ENCODE peak calls at places on chromosomes 7 and 10, in four cellular contexts. B is HepG2, W is SK-N-SH, D is HCT116. T is an unnamed sample.

GRCh38 chr7:99623091-99623693 is 6.4 kb downstream of the ZSCAN25 start:
- DNase-seq in W (no peak), B (no peak), D (no peak), T (no peak)

GRCh38 chr10:60271319-60272040 is 118.2 kb downstream of the ANK3 start:
- DNase-seq in B (no peak), W (no peak), D (no peak), T (no peak)

GRCh38 chr7:97409346-97409745 is 291.8 kb downstream of the SDHAF3 start:
- DNase-seq in B (no peak), W (no peak), D (no peak), T (no peak)

GRCh38 chr7:43637114-43637806 is 54.4 kb downstream of the STK17A start:
- DNase-seq in B (no peak), W (no peak), D (no peak), T (no peak)

GRCh38 chr7:31633894-31634494 is 53.0 kb upstream of the PPP1R17 start:
- DNase-seq in W (peak), B (peak), D (peak), T (peak)

GRCh38 chr7:158827411-158828342 is 1.6 kb downstream of the ESYT2 start:
- DNase-seq in D (no peak), B (no peak), W (no peak), T (peak)

GRCh38 chr7:28953628-28954027 is 4.5 kb downstream of the TRIL start:
- DNase-seq in B (no peak), W (peak), D (no peak), T (no peak)

GRCh38 chr7:138204989-138205298 is 128.7 kb downstream of the AKR1D1 start:
- DNase-seq in B (no peak), D (no peak), W (no peak), T (no peak)

GRCh38 chr10:124674768-124675222 is 69.4 kb downstream of the FAM53B start:
- DNase-seq in B (no peak), W (no peak), D (no peak), T (no peak)

GRCh38 chr10:8595140-8595539 is 540.7 kb downstream of the GATA3 start:
- DNase-seq in B (no peak), D (no peak), W (no peak), T (no peak)

GRCh38 chr7:72504057-72504456 is 91.9 kb upstream of the CALN1 start:
- DNase-seq in B (peak), W (no peak), D (no peak), T (no peak)

GRCh38 chr7:78492146-78492545 is 693.6 kb downstream of the PHTF2 start:
- DNase-seq in W (no peak), D (no peak), B (no peak), T (no peak)

GRCh38 chr10:17835688-17836087 is 26.5 kb downstream of the MRC1 start:
- DNase-seq in B (no peak), W (no peak), D (peak), T (no peak)

GRCh38 chr10:69733791-69734261 is 67.9 kb upstream of the COL13A1 start:
- DNase-seq in B (no peak), D (no peak), W (no peak), T (no peak)

GRCh38 chr10:5546891-5547683 is 22.3 kb downstream of the CALML3 start:
- DNase-seq in D (peak), W (no peak), B (peak), T (peak)

GRCh38 chr7:128838109-128838779 is 8.0 kb downstream of the FLNC start:
- DNase-seq in D (no peak), B (no peak), W (no peak), T (no peak)

GRCh38 chr7:26413007-26413691 is 121.5 kb downstream of the SNX10 start:
- DNase-seq in W (peak), D (no peak), B (no peak), T (no peak)

GRCh38 chr10:98309366-98310355 is 41.7 kb upstream of the LOXL4 start:
- DNase-seq in D (peak), W (peak), B (peak), T (peak)

GRCh38 chr10:32923849-32924248 is 34.2 kb downstream of the ITGB1 start:
- DNase-seq in D (no peak), B (no peak), W (no peak), T (no peak)

GRCh38 chr7:142345817-142346216 is 88.0 kb upstream of the PRSS58 start:
- DNase-seq in W (no peak), D (no peak), B (no peak), T (no peak)

GRCh38 chr7:3267928-3268690 is 32.9 kb upstream of the SDK1 start:
- DNase-seq in B (no peak), W (no peak), D (no peak), T (no peak)

GRCh38 chr10:112367516-112367915 is 6.4 kb upstream of the ACSL5 start:
- DNase-seq in W (no peak), D (no peak), B (no peak), T (no peak)

GRCh38 chr10:17730667-17731066 is 21.3 kb upstream of the TMEM236 start:
- DNase-seq in B (no peak), D (no peak), W (no peak), T (no peak)

GRCh38 chr10:113021268-113022028 is 71.4 kb downstream of the TCF7L2 start:
- DNase-seq in W (no peak), B (no peak), D (no peak), T (no peak)

GRCh38 chr10:76453328-76453727 is 1021.9 kb downstream of the LRMDA start:
- DNase-seq in W (peak), B (no peak), D (no peak), T (no peak)

GRCh38 chr7:130298927-130299326 is 6.0 kb downstream of the CPA4 start:
- DNase-seq in D (no peak), W (no peak), B (no peak), T (peak)

GRCh38 chr10:122441961-122442360 is 12.5 kb upstream of the ARMS2 start:
- DNase-seq in W (no peak), D (no peak), B (peak), T (no peak)

GRCh38 chr10:48439581-48440041 is 133.1 kb downstream of the MAPK8 start:
- DNase-seq in B (peak), W (no peak), D (no peak), T (no peak)

GRCh38 chr7:121530251-121531174 is 134.4 kb upstream of the FAM3C start:
- DNase-seq in B (no peak), W (no peak), D (peak), T (no peak)

GRCh38 chr7:92135490-92135889 is 1.2 kb upstream of the CYP51A1 start:
- DNase-seq in B (peak), W (no peak), D (no peak), T (no peak)

GRCh38 chr10:23417254-23417653 is 21.6 kb upstream of the OTUD1 start:
- DNase-seq in D (no peak), W (no peak), B (no peak), T (peak)

GRCh38 chr10:35356725-35357092 is 20.4 kb downstream of the CCNY start:
- DNase-seq in W (no peak), B (no peak), D (no peak), T (no peak)

DNA sequence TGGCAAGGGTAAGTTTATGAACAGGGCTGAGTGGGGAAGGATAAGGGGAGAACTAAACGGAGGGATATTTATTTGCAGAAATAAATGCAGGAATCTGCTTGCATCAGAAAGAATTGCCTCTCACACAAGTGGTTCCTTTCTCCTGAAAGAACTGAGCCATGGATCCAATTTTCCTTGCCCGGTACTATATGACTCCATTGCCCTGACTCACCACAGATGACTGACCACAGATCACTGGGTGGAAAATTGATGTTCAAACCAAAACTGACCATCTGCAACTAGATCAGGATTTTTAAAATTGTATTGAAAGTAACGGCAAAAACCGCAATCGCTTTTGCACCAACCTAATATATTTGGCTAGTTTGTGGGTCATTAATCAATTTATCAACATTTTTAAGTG is 6.2 kb upstream of the MACC1 start:
- DNase-seq in W (no peak), D (no peak), B (no peak), T (no peak)
- TF ChIP-seq JUND in W (peak), D (no peak), B (no peak), T (no peak)

GRCh38 chr10:84329094-84329611 is 764 bp downstream of the CCSER2 start:
- DNase-seq in D (no peak), B (peak), W (peak), T (peak)
- TF ChIP-seq JUND in D (no peak), B (no peak), W (no peak), T (no peak)

DNA sequence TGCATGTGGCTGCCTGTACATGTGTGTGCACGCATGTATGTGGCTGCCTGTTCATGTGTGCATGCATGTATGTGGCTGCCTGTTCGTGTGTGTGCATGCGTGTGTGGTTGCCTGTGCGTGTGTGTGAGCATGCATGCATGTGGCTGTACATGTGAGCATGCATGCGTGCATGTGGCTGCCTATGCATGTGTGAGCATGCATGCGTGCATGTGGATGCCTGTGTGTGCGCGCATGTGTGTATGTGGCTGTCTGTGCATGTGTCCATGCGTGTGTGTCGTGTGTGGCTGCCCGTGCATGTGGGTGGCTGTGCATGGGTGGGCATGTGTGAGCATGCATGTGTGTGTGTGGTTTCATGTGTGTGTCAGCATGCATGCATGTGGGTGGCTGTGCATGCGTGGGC is 218.3 kb downstream of the ELFN1 start:
- DNase-seq in W (no peak), B (no peak), D (no peak), T (no peak)
- TF ChIP-seq JUND in W (no peak), B (no peak), D (no peak), T (no peak)

GRCh38 chr10:84552478-84552877 is 224.1 kb downstream of the CCSER2 start:
- DNase-seq in D (no peak), W (no peak), B (no peak), T (no peak)
- TF ChIP-seq JUND in D (no peak), W (no peak), B (no peak), T (no peak)